ENCODE peak calls at places on chromosomes 1 and 21, in eight cellular contexts. J, K, W, E, P, O, X and I are unnamed samples.

GRCh38 chr1:89565521-89565920 is 40.9 kb downstream of the LRRC8B start:
- DNase-seq in P (no peak), K (no peak), X (no peak), J (no peak), O (no peak), W (no peak), E (no peak), I (no peak)

GRCh38 chr1:240555524-240555923 is 56.4 kb downstream of the GREM2 start:
- DNase-seq in E (no peak), K (no peak), P (peak), W (no peak), O (no peak), J (no peak), X (no peak), I (no peak)

GRCh38 chr1:100538935-100539835 is 1.2 kb downstream of the GPR88 start:
- DNase-seq in X (no peak), E (peak), K (no peak), O (no peak), P (no peak), W (peak), J (peak), I (no peak)

GRCh38 chr1:13224480-13225060 is 1.4 kb downstream of the PRAMEF18 start:
- DNase-seq in E (no peak), W (no peak), X (no peak), O (no peak), J (no peak), K (no peak), P (no peak), I (no peak)

GRCh38 chr1:233730380-233730779 is 116.5 kb downstream of the KCNK1 start:
- DNase-seq in W (no peak), O (no peak), X (no peak), P (no peak), K (no peak), J (no peak), E (no peak), I (no peak)

GRCh38 chr1:61659061-61659460 is 65.9 kb downstream of the TM2D1 start:
- DNase-seq in W (no peak), X (no peak), P (no peak), E (no peak), J (no peak), K (no peak), O (no peak), I (no peak)

GRCh38 chr1:208150810-208151458 is 93.2 kb downstream of the PLXNA2 start:
- DNase-seq in X (no peak), W (no peak), K (no peak), E (no peak), P (no peak), O (no peak), J (no peak), I (no peak)

GRCh38 chr21:44701541-44701940 is 4.6 kb downstream of the KRTAP10-12 start:
- DNase-seq in K (no peak), E (no peak), O (no peak), J (no peak), X (no peak), W (no peak), P (no peak), I (no peak)

GRCh38 chr21:34705032-34705431 is 36.2 kb downstream of the CLIC6 start:
- DNase-seq in E (no peak), K (peak), J (no peak), W (no peak), O (no peak), P (no peak), X (no peak), I (no peak)

GRCh38 chr1:115557715-115558114 is 84.1 kb upstream of the VANGL1 start:
- DNase-seq in E (no peak), O (no peak), J (no peak), W (no peak), P (no peak), X (no peak), K (no peak), I (no peak)

GRCh38 chr1:89906088-89906487 is 85.3 kb downstream of the LRRC8D start:
- DNase-seq in O (no peak), J (no peak), E (no peak), X (no peak), K (no peak), W (no peak), P (no peak), I (no peak)

GRCh38 chr1:26081267-26082019 is 14.0 kb upstream of the TRIM63 start:
- DNase-seq in J (no peak), X (no peak), O (no peak), K (no peak), E (peak), W (no peak), P (no peak), I (no peak)

GRCh38 chr1:177783052-177783451 is 186.8 kb downstream of the SEC16B start:
- DNase-seq in J (no peak), X (no peak), P (no peak), K (no peak), W (peak), E (no peak), O (no peak), I (no peak)

GRCh38 chr21:29643289-29643688 is 296.5 kb downstream of the GRIK1 start:
- DNase-seq in W (no peak), E (no peak), X (no peak), O (no peak), P (no peak), K (no peak), J (no peak), I (no peak)

DNA sequence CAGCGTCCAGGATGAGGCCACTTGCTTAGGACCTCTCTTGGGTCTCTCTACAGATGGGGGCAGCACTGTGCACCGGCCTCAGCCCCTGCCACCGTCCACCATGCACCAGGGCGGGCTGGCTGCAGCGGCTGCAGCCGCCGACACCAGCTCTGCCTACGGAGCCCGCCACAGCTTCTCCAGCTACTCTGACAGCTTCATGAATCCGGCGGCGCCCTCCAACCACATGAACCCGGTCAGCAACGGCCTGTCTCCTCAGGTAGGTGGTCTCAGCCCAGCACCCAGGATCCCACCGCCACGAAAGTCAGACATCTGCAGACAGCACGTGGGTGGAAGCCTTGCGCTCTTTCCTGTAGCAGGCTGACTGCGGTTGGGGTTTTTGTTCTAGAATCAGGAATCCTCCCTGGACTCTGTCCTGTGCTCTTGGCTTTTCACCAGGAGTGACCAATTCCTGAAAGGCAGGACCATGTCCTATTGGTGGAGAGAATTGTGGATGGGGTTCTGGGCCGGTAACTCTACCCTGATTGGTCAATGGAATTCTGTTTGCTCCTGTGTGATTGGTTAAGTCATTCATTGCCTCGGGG is 72.5 kb downstream of the PAX7 start:
- DNase-seq in O (no peak), P (no peak), X (no peak), W (no peak), E (no peak), J (no peak), K (no peak), I (no peak)
- TF ChIP-seq CTCF in O (no peak), P (no peak), X (no peak), W (no peak), E (no peak), J (no peak), K (no peak), I (no peak)

DNA sequence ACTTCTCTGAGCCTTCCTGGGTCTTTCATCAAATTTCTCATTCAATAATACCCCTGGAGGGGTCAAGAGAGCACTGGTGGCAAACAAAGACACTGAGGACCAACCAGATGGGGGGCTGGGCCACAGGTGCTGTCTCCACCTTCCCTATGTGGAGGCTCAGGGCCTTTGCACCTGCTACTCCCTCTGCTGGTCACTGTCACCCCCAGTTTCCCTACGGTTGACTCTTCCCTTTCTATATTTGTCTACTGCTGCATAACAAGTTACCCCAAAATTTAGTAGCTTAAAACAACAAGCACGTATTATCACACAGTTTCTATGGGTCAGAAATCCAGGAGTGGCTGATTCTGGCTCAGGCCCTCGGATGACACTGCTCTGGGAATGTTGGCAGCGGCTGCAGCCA is 138.8 kb upstream of the RUNX3 start:
- DNase-seq in W (no peak), P (no peak), X (no peak), J (no peak), E (no peak), O (no peak), K (no peak), I (no peak)
- TF ChIP-seq CTCF in W (no peak), P (no peak), X (peak), J (no peak), E (no peak), O (no peak), K (no peak), I (no peak)

GRCh38 chr1:211013346-211014240 is 120.4 kb downstream of the KCNH1 start:
- DNase-seq in J (no peak), O (no peak), X (no peak), W (no peak), P (peak), E (no peak), K (no peak), I (no peak)

GRCh38 chr1:211007830-211008229 is 126.1 kb downstream of the KCNH1 start:
- DNase-seq in W (no peak), K (no peak), J (no peak), E (no peak), O (no peak), P (no peak), X (no peak), I (no peak)

DNA sequence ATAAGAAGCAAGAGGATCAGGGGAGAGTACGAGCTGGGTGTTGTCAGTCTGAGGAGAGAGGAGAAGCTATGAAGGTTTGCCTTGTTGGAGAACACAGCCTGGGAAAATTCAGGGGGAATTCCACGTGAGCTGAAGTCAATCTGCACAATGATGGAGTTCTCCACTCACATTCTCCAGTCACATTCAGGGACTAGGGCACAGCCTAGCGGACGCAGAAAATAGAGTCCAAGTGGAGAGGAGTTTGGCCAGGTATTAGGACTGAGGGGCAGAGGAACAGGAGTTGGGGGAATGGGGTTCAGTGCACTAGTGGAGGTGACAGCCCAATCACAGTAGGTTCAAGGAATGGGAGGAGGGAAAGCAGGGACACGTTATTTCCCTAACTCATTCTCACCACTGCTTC is 124.0 kb downstream of the KCNH1 start:
- DNase-seq in K (no peak), X (no peak), W (no peak), O (no peak), P (no peak), E (no peak), J (no peak), I (no peak)
- TF ChIP-seq CTCF in K (no peak), X (no peak), W (no peak), O (no peak), P (no peak), E (no peak), J (no peak), I (no peak)

DNA sequence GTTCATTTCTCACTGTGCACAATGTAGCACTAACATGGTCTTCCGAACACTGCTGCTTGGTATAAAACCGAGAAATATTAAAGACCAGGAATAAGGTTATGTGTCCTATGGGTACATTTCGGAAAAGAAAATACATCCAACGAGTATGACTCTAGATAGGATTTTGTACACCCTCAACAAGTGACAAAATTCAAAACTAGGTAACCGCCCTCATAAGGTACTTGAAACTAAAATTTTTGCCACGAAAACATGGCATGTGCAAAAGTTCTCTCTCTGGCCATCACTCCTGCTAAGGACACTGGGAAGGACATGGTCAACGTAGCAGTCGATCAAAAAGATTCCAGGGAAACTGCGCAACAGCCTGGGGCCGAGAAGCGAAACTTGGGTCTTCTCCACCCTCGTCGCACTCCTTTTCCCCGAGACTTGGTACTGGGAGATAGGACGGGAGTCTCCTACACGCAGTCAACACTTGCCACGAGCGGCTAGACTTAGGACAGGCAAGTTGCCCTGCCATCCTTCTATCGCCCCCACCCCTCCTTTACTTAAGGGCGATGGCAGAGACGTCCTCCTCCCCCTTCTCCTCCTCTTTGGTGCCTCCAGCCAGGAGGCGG is 338 bp upstream of the TOR1AIP1 start:
- DNase-seq in J (peak), X (peak), W (no peak), E (no peak), K (peak), O (no peak), P (peak), I (peak)
- TF ChIP-seq CTCF in J (no peak), X (no peak), W (no peak), E (no peak), K (no peak), O (no peak), P (no peak), I (no peak)

GRCh38 chr1:54886724-54887664 is at the start of gene DHCR24:
- DNase-seq in J (peak), P (peak), X (peak), O (peak), K (peak), E (peak), W (peak), I (no peak)

GRCh38 chr1:54885863-54886723 is 902 bp downstream of the DHCR24 start:
- DNase-seq in W (peak), X (no peak), E (no peak), J (peak), P (no peak), O (peak), K (no peak), I (no peak)

GRCh38 chr1:54887665-54888071 is 673 bp upstream of the DHCR24 start:
- DNase-seq in E (no peak), J (peak), O (no peak), P (peak), X (no peak), K (no peak), W (peak), I (no peak)

GRCh38 chr1:54888080-54888733 is 1.2 kb upstream of the DHCR24 start:
- DNase-seq in J (no peak), X (no peak), W (no peak), K (no peak), E (no peak), P (no peak), O (peak), I (no peak)

DNA sequence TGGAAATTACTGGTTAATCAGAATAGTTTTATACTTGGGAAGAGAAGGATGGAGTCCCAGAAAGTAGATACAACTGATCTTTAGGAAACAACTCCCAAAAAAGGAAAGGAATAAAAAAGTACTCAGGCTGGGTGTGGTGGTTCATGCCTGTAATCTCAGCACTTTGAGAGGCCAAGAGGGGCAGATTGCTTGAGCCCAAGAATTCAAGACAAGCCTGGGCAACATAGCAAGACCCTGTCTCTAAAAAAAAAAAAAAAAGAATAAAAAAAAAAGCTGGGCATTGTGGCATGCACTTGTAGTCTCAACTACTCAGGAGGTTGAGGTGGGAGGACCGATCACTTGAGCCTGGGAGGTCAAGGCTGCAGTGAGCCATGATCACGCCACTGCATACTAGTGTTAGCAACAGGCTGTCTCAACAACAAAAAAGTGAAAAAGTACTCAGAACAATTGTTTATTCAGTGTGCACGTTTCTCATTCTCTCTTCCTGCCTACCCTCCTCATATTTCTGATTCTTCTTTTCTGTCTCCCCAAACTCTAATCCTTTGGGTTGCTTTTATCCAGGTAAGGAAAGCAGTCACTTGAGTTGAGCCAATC is 2.2 kb upstream of the DHCR24 start:
- DNase-seq in O (no peak), X (no peak), E (no peak), P (no peak), W (no peak), K (no peak), J (no peak), I (no peak)
- TF ChIP-seq CTCF in O (no peak), X (no peak), E (no peak), P (no peak), W (no peak), K (no peak), J (no peak), I (no peak)

DNA sequence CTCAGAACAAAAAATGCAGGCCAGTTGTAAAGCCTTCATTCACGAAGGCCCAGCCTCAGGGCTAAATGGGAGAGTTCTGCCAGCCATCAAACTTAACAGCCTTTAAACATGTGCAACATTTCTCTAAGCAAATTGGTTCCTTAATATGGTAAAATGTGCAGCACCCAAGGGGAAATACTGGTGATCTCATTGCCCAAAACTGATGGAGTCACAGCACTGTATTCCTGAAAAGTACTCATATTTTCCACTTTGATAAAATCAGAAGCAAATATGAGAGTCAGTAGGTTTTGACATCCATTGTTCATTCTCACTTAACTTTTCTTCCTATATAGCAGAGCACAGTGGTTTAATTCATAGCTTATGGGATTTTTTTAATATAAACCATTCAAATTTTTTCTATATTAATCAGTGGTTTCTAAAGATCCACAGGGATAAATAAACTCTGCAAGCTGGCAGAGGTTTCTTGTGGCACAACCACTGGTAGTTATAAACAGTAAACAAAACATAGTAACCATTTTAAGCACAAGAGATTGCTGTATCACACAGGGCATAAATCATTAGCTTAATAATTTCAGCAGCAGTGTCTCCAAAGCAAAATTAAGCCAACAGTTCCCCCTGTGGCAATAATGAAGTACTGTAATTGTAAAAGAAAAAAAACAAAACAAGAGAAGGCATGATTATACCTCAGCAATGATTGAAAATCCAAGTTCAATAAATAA is 106.9 kb upstream of the LYPLAL1 start:
- DNase-seq in E (no peak), X (peak), P (peak), J (no peak), O (no peak), K (no peak), W (peak), I (peak)
- TF ChIP-seq CTCF in E (peak), X (peak), P (peak), J (no peak), O (peak), K (peak), W (peak), I (peak)

DNA sequence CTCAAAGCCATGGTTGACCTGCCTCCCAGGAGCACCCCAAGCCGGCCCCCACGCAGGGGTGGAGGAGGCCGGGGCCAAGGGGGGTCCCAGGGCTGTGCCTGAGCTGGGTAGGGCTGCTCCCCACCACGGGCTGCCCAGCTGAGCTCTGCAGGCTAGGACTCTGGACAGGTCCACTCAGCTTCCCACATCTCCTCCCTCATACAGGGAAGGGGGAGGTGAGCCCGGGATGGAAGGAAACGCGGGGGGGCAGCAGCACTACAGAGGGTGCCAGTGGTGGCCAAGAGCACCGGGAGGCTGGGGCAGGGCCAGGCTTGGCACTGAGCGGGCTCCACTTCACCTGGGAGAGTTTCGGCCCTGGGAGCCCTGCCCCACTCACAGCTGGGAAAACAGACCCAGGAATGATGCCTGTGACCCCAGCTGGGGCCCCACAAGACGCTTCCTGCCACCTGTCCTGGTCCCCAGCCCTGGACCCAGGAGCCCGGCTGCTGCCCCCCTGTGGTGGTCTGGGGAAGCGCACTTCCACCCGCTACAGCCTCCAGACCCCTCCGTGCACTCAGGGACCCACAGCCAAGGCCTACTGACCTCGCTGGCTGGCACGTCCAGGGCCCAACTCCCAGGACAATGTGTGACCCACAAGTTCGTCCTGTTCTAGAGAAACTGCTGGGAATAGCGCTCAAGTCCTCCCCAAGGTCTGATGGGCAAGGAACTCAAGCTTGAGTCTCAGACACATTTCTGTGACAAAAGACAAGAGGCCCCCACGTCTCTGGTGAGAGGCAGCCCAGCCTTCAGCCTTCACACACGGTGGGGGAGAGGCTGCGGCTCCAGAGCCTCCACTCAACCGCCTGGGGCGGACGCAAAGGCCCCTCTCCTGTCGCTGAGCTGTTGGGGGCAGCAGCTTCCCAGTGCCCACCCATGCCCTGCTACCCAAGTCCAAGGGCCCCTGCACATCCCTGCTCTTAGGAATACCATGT is 3.0 kb downstream of the AURKAIP1 start:
- DNase-seq in P (peak), E (peak), O (peak), W (peak), J (peak), K (peak), X (no peak), I (no peak)
- TF ChIP-seq CTCF in P (peak), E (peak), O (peak), W (peak), J (peak), K (peak), X (peak), I (peak)